ENCODE peak calls at places on chromosomes 5 and 9, in six cellular contexts. P, Z, G, T, E and U are unnamed samples.

GRCh38 chr9:101458955-101459631 is 23.5 kb upstream of the ALDOB start:
- DNase-seq in T (peak; percentile 5), P (peak; percentile 28), E (no peak), G (peak; percentile 82), Z (no peak), U (peak; percentile 64)

GRCh38 chr5:29949301-29949872 is 1244.1 kb upstream of the CDH6 start:
- DNase-seq in Z (no peak), G (no peak), T (no peak), P (no peak), E (no peak), U (no peak)

GRCh38 chr5:174793684-174794328 is 69.4 kb downstream of the MSX2 start:
- DNase-seq in P (peak; percentile 39), E (peak; percentile 91), G (peak; percentile 59), T (no peak), Z (peak; percentile 45), U (no peak)

GRCh38 chr5:141850183-141850768 is 27.9 kb downstream of the PCDH1 start:
- DNase-seq in Z (peak; percentile 56), P (peak; percentile 28), G (no peak), T (peak; percentile 21), E (no peak), U (no peak)

GRCh38 chr9:109950710-109951443 is 170.9 kb downstream of the PALM2AKAP2 start:
- DNase-seq in T (no peak), P (no peak), G (no peak), Z (no peak), E (no peak), U (no peak)

GRCh38 chr5:176560364-176560763 is 11.2 kb downstream of the CDHR2 start:
- DNase-seq in P (no peak), G (no peak), E (no peak), Z (no peak), T (no peak), U (no peak)

GRCh38 chr9:123033352-123033751 is at the start of gene GPR21:
- DNase-seq in G (no peak), P (no peak), T (no peak), Z (no peak), E (no peak), U (no peak)

GRCh38 chr9:106697799-106698591 is 165.0 kb upstream of the ZNF462 start:
- DNase-seq in Z (peak; percentile 85), P (peak; percentile 69), G (no peak), E (peak; percentile 90), T (no peak), U (no peak)

GRCh38 chr9:131530546-131530929 is 525 bp downstream of the UCK1 start:
- DNase-seq in E (no peak), P (peak; percentile 14), Z (no peak), T (no peak), G (peak; percentile 30), U (no peak)

GRCh38 chr9:134139081-134139480 is 3.2 kb downstream of the WDR5 start:
- DNase-seq in G (no peak), T (no peak), P (no peak), Z (no peak), E (no peak), U (no peak)

GRCh38 chr5:166856771-166857170 is 1434.7 kb upstream of the WWC1 start:
- DNase-seq in Z (no peak), T (no peak), G (no peak), P (no peak), E (no peak), U (no peak)

GRCh38 chr9:107094370-107094769 is 188.7 kb upstream of the RAD23B start:
- DNase-seq in E (no peak), G (no peak), Z (no peak), P (no peak), T (no peak), U (no peak)

GRCh38 chr9:77435272-77435671 is 212.8 kb downstream of the GNA14 start:
- DNase-seq in Z (no peak), P (no peak), E (no peak), G (no peak), T (no peak), U (no peak)

GRCh38 chr5:146606838-146607237 is 90.8 kb upstream of the GPR151 start:
- DNase-seq in G (no peak), T (no peak), Z (no peak), P (no peak), E (peak; percentile 49), U (no peak)

GRCh38 chr5:69007726-69008368 is 86.0 kb upstream of the SLC30A5 start:
- DNase-seq in T (peak; percentile 75), G (peak; percentile 83), E (no peak), Z (peak; percentile 34), P (peak; percentile 43), U (no peak)

GRCh38 chr5:57482671-57483106 is at the start of gene ACTBL2:
- DNase-seq in P (no peak), G (no peak), E (no peak), Z (no peak), T (no peak), U (no peak)

GRCh38 chr5:150486402-150487198 is 21.3 kb upstream of the NDST1 start:
- DNase-seq in G (peak; percentile 62), E (no peak), P (no peak), Z (peak; percentile 62), T (peak; percentile 46), U (no peak)

GRCh38 chr9:121651295-121652036 is at the start of gene DAB2IP:
- DNase-seq in E (peak; percentile 88), Z (peak; percentile 64), T (no peak), P (no peak), G (peak; percentile 36), U (no peak)

GRCh38 chr5:119078071-119078846 is 7.4 kb downstream of the DMXL1 start:
- DNase-seq in P (no peak), G (no peak), E (no peak), T (no peak), Z (no peak), U (no peak)

GRCh38 chr9:93560991-93561390 is 15.4 kb upstream of the PHF2 start:
- DNase-seq in Z (no peak), G (no peak), E (no peak), P (no peak), T (no peak), U (no peak)

GRCh38 chr9:138048184-138048583 is 170.6 kb downstream of the CACNA1B start:
- DNase-seq in P (no peak), T (no peak), G (no peak), Z (no peak), E (peak; percentile 66), U (no peak)

GRCh38 chr9:127664678-127665507 is 41.9 kb upstream of the CFAP157 start:
- DNase-seq in G (no peak), T (no peak), E (no peak), P (no peak), Z (peak; percentile 33), U (peak; percentile 22)

GRCh38 chr9:1474259-1474658 is 424.1 kb downstream of the DMRT2 start:
- DNase-seq in P (no peak), T (no peak), E (no peak), G (no peak), Z (no peak), U (no peak)

GRCh38 chr9:94602666-94603065 is 9.0 kb upstream of the FBP2 start:
- DNase-seq in P (no peak), Z (no peak), E (no peak), G (no peak), T (no peak), U (no peak)

GRCh38 chr9:134689320-134690181 is 47.9 kb downstream of the COL5A1 start:
- DNase-seq in P (no peak), G (peak; percentile 30), Z (peak; percentile 76), E (no peak), T (no peak), U (no peak)

GRCh38 chr5:170632985-170633234 is 129.1 kb downstream of the KCNIP1 start:
- DNase-seq in T (peak; percentile 40), G (peak; percentile 64), E (peak; percentile 93), P (no peak), Z (peak; percentile 71), U (no peak)

GRCh38 chr5:41869150-41869738 is 981 bp downstream of the OXCT1 start:
- DNase-seq in T (no peak), G (no peak), Z (peak; percentile 84), E (no peak), P (no peak), U (no peak)

GRCh38 chr5:133041910-133042309 is 9.9 kb upstream of the HSPA4 start:
- DNase-seq in Z (no peak), E (no peak), T (no peak), P (no peak), G (no peak), U (no peak)